ENCODE peak calls at places on chromosomes 6 and 20, in four cellular contexts. S is ovary, G is adrenal gland, I is tibial nerve. U is an unnamed sample. For H3K4me1, the result is how much of the 10 kb centered on the place peaks cover.

GRCh38 chr6:119350202-119351004 is 842 bp upstream of the MAN1A1 start:
- DNase-seq in S (no peak), G (peak), I (peak), U (no peak)

GRCh38 chr6:112618796-112619195 is 271.7 kb downstream of the RFPL4B start:
- DNase-seq in S (no peak), G (no peak), I (no peak), U (no peak)

GRCh38 chr6:31407699-31408098 is 4.3 kb downstream of the MICA start:
- DNase-seq in S (no peak), G (no peak), I (no peak), U (no peak)

GRCh38 chr6:44131880-44132279 is 4.5 kb downstream of the TMEM63B start:
- DNase-seq in S (no peak), G (no peak), I (no peak), U (no peak)

GRCh38 chr20:23524146-23524545 is 33.2 kb downstream of the CST8 start:
- DNase-seq in S (no peak), G (no peak), I (no peak), U (no peak)

GRCh38 chr6:151881231-151881630 is 73.7 kb downstream of the ESR1 start:
- DNase-seq in S (no peak), G (no peak), I (no peak), U (no peak)

GRCh38 chr6:5967594-5967993 is 39.1 kb downstream of the NRN1 start:
- DNase-seq in S (no peak), G (no peak), I (no peak), U (no peak)

GRCh38 chr20:24653306-24653705 is 183.9 kb downstream of the SYNDIG1 start:
- DNase-seq in S (no peak), G (no peak), I (no peak), U (no peak)

GRCh38 chr6:165484178-165484889 is 174.9 kb upstream of the C6orf118 start:
- DNase-seq in S (no peak), G (no peak), I (no peak), U (no peak)

DNA sequence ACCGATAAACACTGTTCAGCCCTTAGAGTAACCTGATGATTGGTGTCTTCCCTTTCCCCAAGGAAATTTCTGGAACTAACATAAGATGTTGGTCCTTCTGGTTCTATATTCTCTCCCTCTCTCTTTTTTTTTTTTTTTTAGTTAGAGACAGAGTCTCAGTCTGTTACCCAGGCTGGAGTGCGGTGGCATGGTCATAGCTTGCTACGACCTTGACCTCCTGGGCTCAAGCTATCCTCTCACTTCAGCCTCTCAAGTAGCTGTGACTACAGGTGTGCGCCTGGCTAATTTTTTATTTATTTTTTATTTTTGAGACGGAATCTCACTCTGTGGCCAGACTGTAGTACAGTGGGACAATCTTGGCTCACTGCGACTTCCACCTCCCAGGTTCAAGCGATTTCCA is 12.9 kb downstream of the PANK2 start:
- DNase-seq in S (no peak), G (no peak), I (no peak), U (no peak)
- H3K4me3 ChIP-seq in S (no peak), G (no peak), I (peak), U (no peak)

GRCh38 chr20:54140486-54140885 is 33.3 kb downstream of the CYP24A1 start:
- DNase-seq in S (no peak), G (no peak), I (no peak), U (no peak)
- TF ChIP-seq CTCF in S (no peak), G (no peak), I (no peak), U (no peak)

DNA sequence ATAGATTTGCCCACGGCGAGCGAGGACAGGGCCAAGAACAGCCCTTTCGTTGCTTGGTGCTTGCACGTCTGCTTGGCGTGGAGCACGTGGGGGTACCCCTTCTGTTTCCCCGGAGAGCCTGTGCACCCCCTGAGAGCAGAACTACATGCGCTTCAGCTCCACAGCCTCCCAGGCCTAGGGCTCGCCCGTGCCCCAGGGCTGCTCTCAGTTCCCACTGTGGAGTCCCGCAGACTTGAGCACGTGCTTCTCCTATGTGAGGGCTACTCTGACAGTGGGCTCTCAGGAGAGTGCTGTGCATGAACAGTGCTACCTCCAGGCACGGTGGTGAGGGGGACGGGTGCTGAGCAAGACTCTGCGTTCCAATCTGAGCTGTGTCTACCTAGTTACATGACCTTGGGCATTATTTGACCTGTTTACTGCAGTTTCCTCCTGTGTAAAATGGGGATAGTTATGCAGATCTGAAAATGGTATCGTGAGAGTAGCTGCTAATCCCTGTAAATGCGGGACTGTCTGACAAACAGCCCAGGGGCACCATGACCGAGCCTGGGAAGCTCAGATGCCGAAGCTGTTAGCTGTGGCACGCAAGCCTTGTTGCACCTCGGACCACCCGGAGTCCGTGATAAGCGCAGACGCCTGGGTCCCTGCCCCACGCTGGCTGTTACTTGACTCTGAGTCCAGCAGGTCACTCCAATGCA is 82.4 kb downstream of the IRF4 start:
- DNase-seq in S (no peak), G (no peak), I (no peak), U (no peak)
- H3K4me1 ChIP-seq in S (under half), G (under half), I (under half), U (under half)

GRCh38 chr20:34363062-34364012 is at the start of gene ITCH:
- DNase-seq in S (peak), G (peak), I (peak), U (peak)

GRCh38 chr20:34367155-34367554 is 4.1 kb downstream of the ITCH start:
- DNase-seq in S (no peak), G (no peak), I (no peak), U (no peak)

GRCh38 chr20:34364013-34364382 is 925 bp downstream of the ITCH start:
- DNase-seq in S (no peak), G (peak), I (peak), U (no peak)

GRCh38 chr20:34365765-34366213 is 2.7 kb downstream of the ITCH start:
- DNase-seq in S (no peak), G (no peak), I (no peak), U (no peak)

GRCh38 chr20:34362502-34363061 is 491 bp upstream of the ITCH start:
- DNase-seq in S (peak), G (no peak), I (no peak), U (no peak)
- H3K4me3 ChIP-seq in S (peak), G (no peak), I (peak), U (peak)

DNA sequence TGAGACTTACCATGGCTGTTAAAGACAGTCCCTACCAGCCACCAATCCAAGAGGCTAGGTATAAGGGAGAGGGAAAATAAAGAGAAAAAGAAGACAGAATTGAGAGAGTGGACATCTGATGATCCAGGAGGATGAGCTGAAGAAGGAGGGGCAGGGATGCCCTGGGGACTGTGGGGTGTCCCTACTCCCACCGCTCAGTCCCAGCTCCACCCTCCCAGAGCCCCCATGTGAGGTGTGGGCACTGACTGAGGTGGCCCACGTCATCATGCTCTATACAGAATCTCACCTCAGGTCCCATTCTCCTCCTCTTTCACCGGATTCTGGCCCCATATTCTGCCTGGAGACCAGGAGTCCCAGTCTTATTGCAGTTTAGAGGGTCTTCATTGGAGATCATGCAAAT is 135.7 kb downstream of the KLHL32 start:
- DNase-seq in S (no peak), G (no peak), I (no peak), U (no peak)
- TF ChIP-seq CTCF in S (no peak), G (no peak), I (no peak), U (no peak)

U was measured in gastrocnemius medialis.